ENCODE peak calls at places on chromosomes 1 and 21, in eight cellular contexts. D is right cardiac atrium, O is cardiac fibroblast, H is neural progenitor cell, U is left ventricle myocardium inferior, X is WERI-Rb-1, V is psoas muscle, J is IMR-90. N is an unnamed sample.

GRCh38 chr1:231844986-231845502 is 218.5 kb downstream of the DISC1 start:
- DNase-seq in D (peak), O (no peak), H (no peak), U (no peak), X (no peak), V (no peak), J (peak), N (no peak)

GRCh38 chr21:29748391-29749167 is 191.2 kb downstream of the GRIK1 start:
- DNase-seq in D (no peak), O (no peak), H (no peak), U (no peak), X (no peak), V (no peak), J (no peak), N (no peak)

GRCh38 chr1:14945132-14946010 is 208.2 kb upstream of the TMEM51 start:
- DNase-seq in D (peak), O (peak), H (peak), U (peak), X (peak), V (peak), J (peak), N (no peak)

GRCh38 chr1:44318097-44319088 is 36.7 kb downstream of the ERI3 start:
- DNase-seq in D (no peak), O (peak), H (peak), U (no peak), X (peak), V (no peak), J (peak), N (no peak)

GRCh38 chr1:109579044-109579443 is 30.6 kb downstream of the GNAI3 start:
- DNase-seq in D (no peak), O (no peak), H (no peak), U (no peak), X (no peak), V (no peak), J (peak), N (no peak)

GRCh38 chr1:32494196-32494595 is 29.3 kb downstream of the ZBTB8B start:
- DNase-seq in D (no peak), O (peak), H (no peak), U (no peak), X (no peak), V (no peak), J (no peak), N (no peak)

GRCh38 chr21:37546949-37547614 is 180.5 kb downstream of the DYRK1A start:
- DNase-seq in D (no peak), O (no peak), H (no peak), U (no peak), X (peak), V (no peak), J (no peak), N (peak)

GRCh38 chr1:156053770-156054499 is at the start of gene UBQLN4:
- DNase-seq in D (peak), O (peak), H (peak), U (peak), X (peak), V (peak), J (peak), N (peak)

GRCh38 chr1:206580438-206581113 is 31.7 kb downstream of the EIF2D start:
- DNase-seq in D (no peak), O (no peak), H (no peak), U (no peak), X (no peak), V (no peak), J (no peak), N (no peak)

GRCh38 chr1:177945943-177946650 is 23.8 kb downstream of the SEC16B start:
- DNase-seq in D (peak), O (peak), H (peak), U (peak), X (peak), V (peak), J (peak), N (no peak)

GRCh38 chr1:22044690-22045420 is 7.7 kb upstream of the CDC42 start:
- DNase-seq in D (no peak), O (peak), H (no peak), U (no peak), X (no peak), V (no peak), J (peak), N (no peak)

GRCh38 chr1:19448491-19449439 is 36.6 kb downstream of the CAPZB start:
- DNase-seq in D (peak), O (peak), H (no peak), U (peak), X (no peak), V (peak), J (peak), N (peak)

GRCh38 chr1:151458936-151459330 is 361 bp downstream of the POGZ start:
- DNase-seq in D (peak), O (peak), H (peak), U (peak), X (peak), V (peak), J (peak), N (peak)

GRCh38 chr1:108117908-108118902 is 81.9 kb downstream of the SLC25A24 start:
- DNase-seq in D (no peak), O (peak), H (no peak), U (no peak), X (no peak), V (no peak), J (peak), N (peak)

GRCh38 chr1:10943991-10944730 is 68.3 kb upstream of the TARDBP start:
- DNase-seq in D (no peak), O (peak), H (no peak), U (no peak), X (peak), V (no peak), J (no peak), N (no peak)

GRCh38 chr1:56573311-56573710 is 6.1 kb downstream of the PLPP3 start:
- DNase-seq in D (no peak), O (no peak), H (no peak), U (no peak), X (no peak), V (no peak), J (no peak), N (no peak)

GRCh38 chr1:28819020-28819419 is 7.0 kb downstream of the OPRD1 start:
- DNase-seq in D (no peak), O (no peak), H (no peak), U (no peak), X (no peak), V (no peak), J (no peak), N (no peak)

GRCh38 chr21:45547211-45547900 is 5.1 kb upstream of the SLC19A1 start:
- DNase-seq in D (no peak), O (no peak), H (no peak), U (no peak), X (no peak), V (no peak), J (no peak), N (no peak)

GRCh38 chr1:22711591-22712501 is 1.2 kb downstream of the EPHB2 start:
- DNase-seq in D (no peak), O (peak), H (peak), U (no peak), X (no peak), V (no peak), J (peak), N (no peak)

GRCh38 chr1:19040010-19040680 is 83.7 kb upstream of the IFFO2 start:
- DNase-seq in D (no peak), O (no peak), H (no peak), U (no peak), X (no peak), V (no peak), J (no peak), N (no peak)

GRCh38 chr1:193762276-193762675 is 575.9 kb upstream of the B3GALT2 start:
- DNase-seq in D (no peak), O (no peak), H (no peak), U (no peak), X (no peak), V (no peak), J (no peak), N (no peak)

DNA sequence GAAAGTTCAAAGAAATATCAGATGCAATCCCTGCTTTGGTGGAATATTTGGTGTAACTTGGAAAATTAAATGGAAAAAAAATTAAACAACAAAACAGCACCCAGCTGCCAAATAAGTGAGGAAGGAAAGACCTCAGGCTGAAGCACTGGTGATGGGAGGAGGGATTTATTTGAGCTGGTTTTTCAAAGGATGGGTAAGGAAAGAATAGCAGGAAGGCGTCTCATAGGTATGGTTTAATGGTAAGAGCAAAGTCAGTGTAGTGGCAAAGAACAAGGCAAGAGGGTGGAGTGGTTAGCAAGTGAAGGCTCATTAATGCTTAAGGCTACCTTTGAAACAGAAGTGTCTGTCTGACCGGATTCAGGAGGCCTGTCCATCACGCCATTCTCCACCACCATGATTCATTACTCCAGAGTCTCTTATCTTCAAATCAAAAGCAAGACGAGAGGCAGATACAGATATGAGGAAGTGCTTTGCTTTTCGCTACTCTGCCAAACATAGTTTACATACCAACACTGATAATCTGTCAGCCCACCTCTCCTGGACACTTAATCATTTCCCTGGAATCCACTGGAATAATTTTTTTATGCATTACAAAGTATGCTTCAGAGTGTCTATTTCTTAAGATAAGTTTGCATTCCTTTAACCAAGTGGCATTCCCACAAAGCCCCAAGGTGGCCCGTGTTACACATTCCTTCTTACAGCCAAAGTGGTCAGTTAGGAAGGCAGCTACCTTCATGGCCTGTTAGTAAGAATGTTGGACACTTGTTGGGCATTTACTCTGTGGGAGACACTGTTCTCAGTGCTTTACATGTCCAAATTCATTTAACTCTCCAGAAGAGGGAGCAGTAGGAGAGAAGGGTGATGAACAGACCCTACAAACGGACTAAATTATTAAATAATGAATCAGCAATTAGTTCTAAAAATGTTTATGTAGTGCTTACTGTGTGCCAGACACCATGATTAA is 146.6 kb downstream of the ROR1 start:
- DNase-seq in D (no peak), O (peak), H (no peak), U (no peak), X (no peak), V (no peak), J (peak), N (no peak)
- H3K4me3 ChIP-seq in D (no peak), O (no peak), H (no peak), U (no peak), X (no peak), V (no peak), J (no peak), N (no peak)

DNA sequence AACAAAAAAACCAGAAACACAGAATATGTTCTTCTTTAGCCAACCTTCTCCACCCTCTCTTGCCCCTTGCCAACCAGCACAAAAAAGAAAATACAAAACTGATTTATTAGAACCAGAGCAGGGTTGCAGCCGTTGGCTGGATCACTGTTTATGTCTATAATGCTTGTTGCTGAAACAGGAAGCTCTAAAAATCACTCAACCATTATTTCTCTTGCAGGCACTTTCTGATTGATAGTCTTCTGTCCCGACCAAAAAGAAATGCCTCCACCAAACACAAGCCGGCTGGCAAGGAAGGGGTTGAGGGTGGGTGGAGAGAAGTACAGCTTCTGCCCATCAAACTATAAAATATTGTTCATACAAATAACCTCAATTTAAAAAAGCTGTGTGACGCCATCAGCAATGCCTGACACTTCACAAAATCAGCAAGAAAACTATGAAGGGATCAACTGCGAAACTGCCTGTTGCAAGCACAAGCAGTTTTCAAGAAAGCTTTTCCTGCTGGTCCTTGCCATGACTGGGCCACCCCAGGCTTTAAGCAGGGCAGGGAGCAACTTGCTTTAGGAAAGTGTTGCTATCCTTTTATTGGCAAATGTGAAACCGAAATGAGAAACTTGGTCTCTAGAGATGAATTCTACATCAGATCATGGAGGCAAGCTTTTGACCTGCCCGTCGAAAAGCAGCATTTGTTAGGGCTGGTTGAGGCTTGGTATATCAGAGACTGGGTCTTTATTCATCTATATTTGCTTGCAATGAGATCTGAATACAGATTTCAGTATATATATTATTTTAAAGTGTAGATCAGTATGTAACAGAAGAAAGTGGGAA is 174.2 kb downstream of the RUNX1 start:
- DNase-seq in D (no peak), O (no peak), H (no peak), U (no peak), X (no peak), V (no peak), J (no peak), N (no peak)
- H3K4me3 ChIP-seq in D (no peak), O (no peak), H (no peak), U (no peak), X (no peak), V (no peak), J (no peak), N (no peak)

DNA sequence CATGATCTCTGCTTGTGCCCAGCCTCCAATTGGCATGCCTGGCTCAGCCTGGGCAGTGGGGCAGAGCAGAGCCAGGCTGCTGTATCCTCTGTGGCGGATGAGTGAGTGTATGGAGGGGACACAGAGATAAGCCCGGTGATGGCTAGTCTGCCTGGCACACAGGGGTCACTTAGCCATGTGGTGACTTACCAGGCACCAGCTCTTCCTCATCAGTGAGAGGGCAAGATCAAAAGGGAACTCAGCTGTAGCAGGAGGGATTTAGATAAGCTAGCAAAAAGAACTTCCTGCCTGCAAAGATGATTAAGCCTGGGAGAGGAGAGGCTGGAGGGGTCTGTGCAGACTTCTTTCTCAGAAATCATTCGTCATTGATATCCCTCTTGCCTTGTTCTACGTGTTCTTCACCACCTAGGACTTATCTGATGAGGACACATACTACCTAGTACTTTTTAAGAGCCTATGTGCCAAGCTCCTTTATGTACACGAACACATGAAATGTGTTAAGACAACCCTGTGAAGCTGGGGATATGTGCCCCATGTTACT is 7.9 kb downstream of the KIF21B start:
- DNase-seq in D (no peak), O (peak), H (no peak), U (no peak), X (peak), V (no peak), J (peak), N (no peak)
- H3K4me3 ChIP-seq in D (no peak), O (no peak), H (no peak), U (no peak), X (peak), V (no peak), J (no peak), N (no peak)

GRCh38 chr21:38984982-38985422 is 179.3 kb downstream of the ETS2 start:
- DNase-seq in D (no peak), O (peak), H (no peak), U (no peak), X (no peak), V (no peak), J (peak), N (no peak)

GRCh38 chr21:38986460-38987395 is 181.0 kb downstream of the ETS2 start:
- DNase-seq in D (no peak), O (no peak), H (no peak), U (no peak), X (no peak), V (no peak), J (no peak), N (no peak)

GRCh38 chr21:38984568-38984967 is 178.8 kb downstream of the ETS2 start:
- DNase-seq in D (no peak), O (peak), H (no peak), U (no peak), X (no peak), V (no peak), J (no peak), N (no peak)

GRCh38 chr21:38987551-38988210 is 182.0 kb downstream of the ETS2 start:
- DNase-seq in D (no peak), O (no peak), H (no peak), U (no peak), X (no peak), V (no peak), J (no peak), N (no peak)

GRCh38 chr21:38985423-38986378 is 180.0 kb downstream of the ETS2 start:
- DNase-seq in D (peak), O (peak), H (no peak), U (peak), X (no peak), V (peak), J (peak), N (peak)
- H3K4me3 ChIP-seq in D (no peak), O (no peak), H (no peak), U (peak), X (no peak), V (peak), J (no peak), N (no peak)

DNA sequence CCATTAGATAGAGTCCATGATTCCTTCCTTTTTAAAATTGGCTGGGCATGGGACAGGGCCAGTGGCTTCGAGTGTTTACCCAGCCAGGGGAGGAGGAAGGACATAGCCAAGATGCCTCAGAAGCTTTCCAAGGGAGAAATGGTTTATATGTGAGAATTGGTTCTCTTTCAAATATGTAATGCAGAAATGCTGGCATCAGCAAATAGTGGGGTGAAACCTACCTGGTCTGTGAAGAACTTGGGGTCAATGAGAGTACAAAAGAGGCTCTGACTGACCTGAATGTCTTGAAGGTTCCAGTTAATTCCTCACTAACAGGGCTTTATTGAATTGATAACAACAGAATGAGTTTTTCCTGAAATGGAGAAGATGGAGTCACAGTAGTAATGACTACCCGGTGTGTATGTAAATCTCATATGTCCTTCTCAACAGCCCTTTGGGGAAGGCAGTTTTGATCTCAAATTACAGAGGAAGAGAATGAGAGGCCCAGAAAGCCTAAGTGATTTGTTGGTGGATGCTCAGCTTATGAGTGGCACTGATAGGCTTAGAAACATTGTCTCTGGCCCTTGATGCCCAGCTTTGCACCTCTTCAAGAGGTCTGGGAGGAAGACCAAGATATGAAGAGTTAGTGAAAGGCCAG is 2.6 kb downstream of the ATF3 start:
- DNase-seq in D (no peak), O (no peak), H (no peak), U (no peak), X (no peak), V (no peak), J (no peak), N (no peak)
- H3K4me3 ChIP-seq in D (no peak), O (no peak), H (no peak), U (peak), X (no peak), V (no peak), J (no peak), N (peak)

DNA sequence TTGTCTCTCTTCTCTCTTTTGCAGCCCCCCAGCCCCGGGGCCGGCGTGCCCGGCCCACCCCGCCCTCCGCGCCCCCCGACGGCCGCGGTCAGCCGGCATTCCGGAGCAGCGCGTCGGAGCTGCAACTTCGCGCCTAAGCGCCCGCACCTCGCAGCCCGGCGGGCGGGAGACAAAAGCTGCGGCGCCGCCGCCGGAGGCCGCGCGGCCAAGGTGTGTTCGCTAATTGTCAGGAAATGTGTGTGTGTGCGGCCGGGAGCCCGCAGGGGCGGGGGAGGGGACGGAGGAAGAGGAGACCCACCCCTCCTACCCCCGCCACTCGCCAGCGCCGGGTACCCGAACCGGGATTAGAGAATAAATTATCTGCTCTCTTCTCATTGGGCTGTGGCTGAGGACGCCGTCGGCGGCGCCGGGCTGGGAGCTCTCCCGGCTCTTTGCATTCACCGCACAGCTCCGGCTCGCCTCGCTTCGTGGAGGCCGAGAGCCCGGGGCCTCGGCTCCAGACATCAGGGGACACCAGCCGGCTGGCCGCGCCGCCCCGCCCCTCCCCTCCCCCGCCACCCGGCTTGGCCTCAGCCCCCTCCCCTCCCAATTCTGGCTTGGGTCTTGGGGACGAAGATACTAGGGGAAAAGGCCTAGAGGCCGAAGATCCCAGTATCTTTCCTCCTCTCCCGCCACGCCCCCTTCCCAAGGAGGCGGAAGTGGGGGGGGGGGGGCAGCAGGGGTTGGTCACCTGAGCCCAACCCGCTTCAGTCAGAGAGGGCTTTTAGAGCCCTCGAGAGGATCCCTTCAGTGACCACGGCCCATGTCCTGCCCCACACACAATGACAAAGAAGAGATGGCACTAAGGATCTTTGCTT is 1.3 kb upstream of the BLACAT1 start:
- DNase-seq in D (no peak), O (no peak), H (peak), U (no peak), X (peak), V (no peak), J (no peak), N (no peak)
- H3K4me3 ChIP-seq in D (peak), O (no peak), H (peak), U (peak), X (peak), V (peak), J (no peak), N (peak)

GRCh38 chr1:8625480-8625879 is 192.0 kb downstream of the RERE start:
- DNase-seq in D (no peak), O (no peak), H (no peak), U (no peak), X (no peak), V (no peak), J (no peak), N (no peak)
- H3K4me3 ChIP-seq in D (no peak), O (no peak), H (no peak), U (no peak), X (no peak), V (no peak), J (no peak), N (no peak)

N was measured in right atrium auricular region.